ENCODE peak calls at places on chromosome 13, in ten cellular contexts. F, J, K, P, X, V, B, H, A and N are unnamed samples.

GRCh38 chr13:48508001-48508400 is 24.9 kb downstream of the RCBTB2 start:
- DNase-seq in H (no peak), A (no peak), F (no peak), P (no peak), K (peak; percentile 68), J (no peak), V (no peak), X (no peak), B (no peak), N (no peak)

GRCh38 chr13:98309569-98310335 is 132.7 kb upstream of the RNF113B start:
- DNase-seq in B (no peak), H (no peak), X (peak; percentile 72), A (no peak), P (no peak), J (no peak), V (no peak), K (no peak), F (no peak), N (no peak)

GRCh38 chr13:106306748-106307277 is 228.6 kb downstream of the EFNB2 start:
- DNase-seq in H (no peak), F (no peak), A (no peak), P (no peak), V (no peak), K (no peak), X (no peak), B (no peak), J (no peak), N (no peak)

GRCh38 chr13:110232756-110233155 is 74.2 kb downstream of the COL4A1 start:
- DNase-seq in X (no peak), F (no peak), H (no peak), A (peak; percentile 82), V (no peak), B (no peak), J (no peak), K (no peak), P (no peak), N (no peak)

GRCh38 chr13:97429681-97430081 is 4.3 kb upstream of the RAP2A start:
- DNase-seq in K (no peak), A (peak; percentile 36), V (peak; percentile 50), F (no peak), J (no peak), X (no peak), H (no peak), P (no peak), B (no peak), N (no peak)

GRCh38 chr13:96238861-96239260 is 149.0 kb downstream of the HS6ST3 start:
- DNase-seq in B (no peak), F (no peak), A (no peak), H (no peak), P (no peak), X (no peak), K (no peak), V (no peak), J (no peak), N (no peak)

GRCh38 chr13:100892981-100893380 is 218.4 kb upstream of the TMTC4 start:
- DNase-seq in H (no peak), P (no peak), X (no peak), A (no peak), B (no peak), K (no peak), V (no peak), F (no peak), J (no peak), N (no peak)

GRCh38 chr13:92097337-92097903 is 699.0 kb downstream of the GPC5 start:
- DNase-seq in J (no peak), P (no peak), H (no peak), B (no peak), X (peak; percentile 59), V (no peak), A (peak; percentile 62), K (no peak), F (no peak), N (no peak)

GRCh38 chr13:97273341-97273831 is 51.3 kb downstream of the MBNL2 start:
- DNase-seq in P (no peak), K (peak; percentile 80), A (no peak), X (no peak), H (no peak), F (no peak), B (no peak), V (no peak), J (no peak), N (no peak)

GRCh38 chr13:108963846-108964600 is 334.6 kb downstream of the MYO16 start:
- DNase-seq in X (no peak), J (no peak), V (peak; percentile 76), A (peak; percentile 23), K (peak; percentile 46), F (no peak), H (no peak), P (no peak), B (no peak), N (no peak)

GRCh38 chr13:31518666-31519065 is 220.7 kb upstream of the RXFP2 start:
- DNase-seq in H (no peak), F (no peak), A (no peak), J (no peak), V (no peak), P (no peak), X (no peak), B (no peak), K (no peak), N (no peak)

GRCh38 chr13:110070511-110071120 is 236.3 kb downstream of the COL4A1 start:
- DNase-seq in A (peak; percentile 75), V (peak; percentile 77), J (no peak), B (no peak), K (peak; percentile 74), F (no peak), H (no peak), P (no peak), X (no peak), N (no peak)

GRCh38 chr13:104847863-104848262 is 1687.6 kb downstream of the EFNB2 start:
- DNase-seq in P (no peak), X (no peak), K (no peak), V (no peak), H (no peak), J (no peak), A (no peak), F (no peak), B (no peak), N (no peak)

GRCh38 chr13:71977028-71977427 is 110.0 kb upstream of the DACH1 start:
- DNase-seq in X (no peak), F (no peak), A (no peak), V (no peak), B (no peak), P (no peak), J (no peak), H (no peak), K (no peak), N (no peak)

DNA sequence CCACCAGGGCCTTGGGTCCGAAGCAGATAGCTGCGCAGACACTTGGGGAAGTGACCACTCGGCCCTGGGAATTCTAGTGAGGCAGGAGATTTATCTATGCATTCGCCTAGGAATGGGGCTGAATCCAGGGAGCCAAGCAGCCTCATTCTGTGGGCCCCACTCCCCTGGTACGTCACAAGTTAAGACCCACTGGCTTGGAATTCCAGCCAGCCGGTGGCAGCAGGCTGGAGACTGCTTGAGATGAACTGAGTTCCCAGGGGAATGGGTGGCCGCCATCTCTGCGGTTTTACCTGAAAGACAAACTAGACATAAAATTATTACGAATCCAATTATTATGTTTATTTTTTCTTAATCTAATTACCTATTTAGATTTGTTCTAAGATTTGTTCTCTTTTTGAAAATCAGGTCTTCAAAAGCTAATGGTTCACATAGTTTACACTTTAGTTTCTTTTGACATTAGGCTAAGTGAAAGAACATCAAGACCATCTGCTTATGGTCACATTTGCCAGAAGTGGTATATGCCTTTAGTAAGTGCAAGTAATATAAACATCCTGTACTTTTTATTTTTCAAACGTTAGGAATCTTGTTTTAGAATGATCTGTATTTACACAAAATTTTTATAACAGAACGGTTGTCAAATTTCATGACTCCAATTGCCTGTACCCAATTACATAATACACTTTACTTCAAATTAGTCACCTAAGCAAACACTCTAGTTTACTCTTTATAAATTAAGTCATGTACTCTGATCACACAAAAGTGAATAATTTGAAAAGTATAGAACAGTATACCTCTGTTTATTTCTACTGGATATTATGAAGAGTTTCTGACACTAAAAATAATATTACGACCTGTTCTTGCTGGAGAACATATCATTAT is 74.4 kb downstream of the SLITRK6 start:
- DNase-seq in P (no peak), X (no peak), F (no peak), K (no peak), H (peak; percentile 50), A (no peak), B (no peak), V (peak; percentile 68), J (no peak), N (no peak)
- H3K27ac ChIP-seq in P (no peak overlapping the region), X (no peak overlapping the region), F (no peak overlapping the region), K (no peak overlapping the region), H (no peak overlapping the region), A (no peak overlapping the region), B (no peak overlapping the region), V (peak overlapping the region; percentile 80), J (no peak overlapping the region), N (no peak overlapping the region)

DNA sequence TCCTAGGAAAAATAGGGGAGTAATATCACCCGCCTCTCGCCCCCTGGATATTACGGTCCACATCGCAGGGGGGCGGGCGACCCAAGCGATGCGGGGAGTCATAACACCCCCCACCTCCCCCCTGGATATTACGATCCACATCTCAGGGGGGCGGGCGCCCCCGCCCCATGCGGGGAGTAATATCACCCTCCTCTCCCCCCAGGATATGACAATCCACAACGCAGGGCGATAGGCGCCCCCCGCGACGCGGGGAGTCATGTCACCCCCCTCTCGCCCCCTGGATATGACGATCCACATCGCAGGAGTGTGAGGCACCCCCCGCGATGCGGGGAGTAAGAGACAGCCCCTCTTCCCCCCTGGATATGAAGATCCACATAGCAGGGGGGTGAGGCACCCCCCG is 684.4 kb upstream of the PCDH9 start:
- DNase-seq in B (no peak), A (no peak), P (no peak), X (no peak), J (no peak), K (no peak), F (no peak), V (no peak), H (peak; percentile 60), N (no peak)
- TF ChIP-seq CTCF in B (no peak), A (no peak), P (no peak), X (no peak), J (no peak), K (no peak), F (no peak), V (no peak), H (no peak), N (no peak)

DNA sequence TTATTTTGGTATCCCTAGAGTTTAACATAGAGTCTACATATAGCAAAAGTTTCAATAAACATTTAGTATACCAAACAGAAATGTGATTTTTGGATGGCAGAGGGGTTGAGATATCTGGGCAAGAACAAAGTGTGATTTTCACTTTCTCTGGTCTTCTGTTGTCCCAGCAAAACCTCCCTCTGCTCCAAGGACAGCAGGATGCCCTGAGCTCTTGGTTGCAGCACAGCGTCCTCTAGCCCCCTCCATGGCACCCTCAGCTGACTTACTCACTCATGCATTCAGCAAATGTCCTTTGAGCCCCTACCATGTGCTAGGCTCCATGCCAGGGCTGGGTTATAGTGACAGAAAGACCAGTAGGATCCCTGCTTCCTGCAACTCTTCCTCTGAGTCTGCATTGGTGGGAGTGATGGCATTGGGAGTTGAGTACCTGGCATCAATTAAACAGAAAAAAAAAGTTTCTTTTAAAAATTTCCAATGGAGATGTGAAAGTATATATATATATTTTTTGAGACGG is 104.8 kb upstream of the UBL3 start:
- DNase-seq in B (no peak), A (no peak), V (no peak), K (no peak), H (no peak), J (no peak), F (no peak), X (no peak), P (no peak), N (no peak)
- H3K27ac ChIP-seq in B (no peak overlapping the region), A (no peak overlapping the region), V (no peak overlapping the region), K (no peak overlapping the region), H (no peak overlapping the region), J (no peak overlapping the region), F (no peak overlapping the region), X (no peak overlapping the region), P (no peak overlapping the region), N (no peak overlapping the region)

GRCh38 chr13:47288546-47288945 is 391.7 kb upstream of the HTR2A start:
- DNase-seq in H (no peak), P (no peak), F (no peak), A (no peak), J (no peak), B (no peak), V (peak; percentile 5), X (no peak), K (no peak), N (no peak)
- TF ChIP-seq CTCF in H (no peak), P (no peak), F (no peak), A (no peak), J (no peak), B (no peak), V (no peak), X (no peak), K (no peak), N (no peak)